ENCODE peak calls at places on chromosomes 11 and 22, in ten cellular contexts. X is NCI-H226; Q is CD8-positive, alpha-beta memory T cell; N is CD4-positive, alpha-beta T cell; K is BE2C; C is T-helper 9 cell; E is aorta; Y is substantia nigra; V is H9; S is stimulated activated CD8-positive, alpha-beta memory T cell treated with anti-CD3 and anti-CD28 coated beads, Interleukin-15, amount 100 ng/mL, for 1 hour. H is an unnamed sample.

GRCh38 chr22:23396362-23397007 is 183.6 kb downstream of the IGLL1 start:
- DNase-seq in X (no peak), Q (no peak), N (no peak), K (no peak), C (no peak), E (no peak), Y (no peak), V (no peak), S (no peak), H (peak)

GRCh38 chr11:61295596-61295926 is 445 bp upstream of the VWCE start:
- DNase-seq in X (no peak), Q (no peak), N (no peak), K (no peak), C (no peak), E (peak), Y (no peak), V (no peak), S (no peak), H (no peak)

GRCh38 chr11:1943576-1943975 is 3.6 kb upstream of the MRPL23 start:
- DNase-seq in X (no peak), Q (peak), N (no peak), K (peak), C (no peak), E (peak), Y (no peak), V (no peak), S (no peak), H (peak)

GRCh38 chr11:20754957-20755356 is 85.6 kb downstream of the NELL1 start:
- DNase-seq in X (no peak), Q (no peak), N (no peak), K (no peak), C (no peak), E (no peak), Y (no peak), V (peak), S (no peak), H (no peak)

GRCh38 chr11:73359930-73360742 is 16.1 kb upstream of the RELT start:
- DNase-seq in X (no peak), Q (no peak), N (peak), K (peak), C (no peak), E (no peak), Y (peak), V (peak), S (no peak), H (no peak)

GRCh38 chr22:19661156-19661555 is 53.1 kb upstream of the SEPTIN5 start:
- DNase-seq in X (no peak), Q (no peak), N (no peak), K (no peak), C (no peak), E (no peak), Y (no peak), V (no peak), S (no peak), H (no peak)

GRCh38 chr11:71305451-71306125 is 53.2 kb upstream of the SHANK2 start:
- DNase-seq in X (no peak), Q (no peak), N (no peak), K (no peak), C (no peak), E (peak), Y (no peak), V (peak), S (no peak), H (peak)

GRCh38 chr11:65204646-65205601 is 23.2 kb downstream of the CAPN1 start:
- DNase-seq in X (no peak), Q (peak), N (peak), K (peak), C (peak), E (no peak), Y (peak), V (peak), S (no peak), H (peak)

GRCh38 chr11:9210922-9211320 is 54.2 kb downstream of the DENND5A start:
- DNase-seq in X (peak), Q (no peak), N (no peak), K (no peak), C (no peak), E (no peak), Y (no peak), V (no peak), S (no peak), H (no peak)

GRCh38 chr11:94845622-94846021 is 77.5 kb downstream of the AMOTL1 start:
- DNase-seq in X (no peak), Q (no peak), N (no peak), K (no peak), C (no peak), E (no peak), Y (no peak), V (no peak), S (no peak), H (no peak)

GRCh38 chr11:2305140-2305861 is 3.5 kb downstream of the TSPAN32 start:
- DNase-seq in X (peak), Q (peak), N (peak), K (peak), C (peak), E (peak), Y (peak), V (peak), S (peak), H (peak)

GRCh38 chr11:114416441-114416928 is 16.0 kb downstream of the RBM7 start:
- DNase-seq in X (peak), Q (no peak), N (no peak), K (no peak), C (no peak), E (no peak), Y (no peak), V (no peak), S (no peak), H (no peak)